ENCODE peak calls at places on chromosomes 3 and 15, in nine cellular contexts. One of them, this sample, is unnamed.

GRCh38 chr3:30443756-30444673 is 162.4 kb upstream of the TGFBR2 start:
- DNase-seq in NT2/D1: no peak
- DNase-seq in endothelial cell: no peak
- DNase-seq in ureter: no peak
- DNase-seq in HuH-7: no peak
- DNase-seq in HTR-8/SVneo: peak
- DNase-seq in mesenteric fat pad: no peak
- DNase-seq in iris pigment epithelial cell: peak
- DNase-seq in activated CD4-positive, alpha-beta T cell treated with anti-CD3 and anti-CD28 coated beads, Interleukin-2, amount 10 ng/mL, durations not matched to agents 7 days and 5 days: no peak
- DNase-seq in this sample: no peak

GRCh38 chr15:52787549-52788098 is 2.5 kb downstream of the ONECUT1 start:
- DNase-seq in ureter: no peak
- DNase-seq in activated CD4-positive, alpha-beta T cell treated with anti-CD3 and anti-CD28 coated beads, Interleukin-2, amount 10 ng/mL, durations not matched to agents 7 days and 5 days: no peak
- DNase-seq in NT2/D1: no peak
- DNase-seq in iris pigment epithelial cell: no peak
- DNase-seq in endothelial cell: no peak
- DNase-seq in mesenteric fat pad: no peak
- DNase-seq in HuH-7: peak
- DNase-seq in HTR-8/SVneo: no peak
- DNase-seq in this sample: no peak

GRCh38 chr3:21170964-21171363 is 580.0 kb downstream of the ZNF385D start:
- DNase-seq in iris pigment epithelial cell: peak
- DNase-seq in HTR-8/SVneo: no peak
- DNase-seq in ureter: no peak
- DNase-seq in HuH-7: peak
- DNase-seq in NT2/D1: peak
- DNase-seq in mesenteric fat pad: no peak
- DNase-seq in activated CD4-positive, alpha-beta T cell treated with anti-CD3 and anti-CD28 coated beads, Interleukin-2, amount 10 ng/mL, durations not matched to agents 7 days and 5 days: no peak
- DNase-seq in endothelial cell: peak
- DNase-seq in this sample: no peak

GRCh38 chr3:141094851-141095545 is 43.9 kb downstream of the SPSB4 start:
- DNase-seq in NT2/D1: no peak
- DNase-seq in endothelial cell: no peak
- DNase-seq in ureter: peak
- DNase-seq in HuH-7: no peak
- DNase-seq in activated CD4-positive, alpha-beta T cell treated with anti-CD3 and anti-CD28 coated beads, Interleukin-2, amount 10 ng/mL, durations not matched to agents 7 days and 5 days: no peak
- DNase-seq in iris pigment epithelial cell: peak
- DNase-seq in HTR-8/SVneo: no peak
- DNase-seq in mesenteric fat pad: peak
- DNase-seq in this sample: no peak

GRCh38 chr3:69014022-69014580 is 617 bp upstream of the EOGT start:
- DNase-seq in ureter: no peak
- DNase-seq in HuH-7: no peak
- DNase-seq in HTR-8/SVneo: no peak
- DNase-seq in activated CD4-positive, alpha-beta T cell treated with anti-CD3 and anti-CD28 coated beads, Interleukin-2, amount 10 ng/mL, durations not matched to agents 7 days and 5 days: no peak
- DNase-seq in endothelial cell: no peak
- DNase-seq in NT2/D1: no peak
- DNase-seq in iris pigment epithelial cell: peak
- DNase-seq in mesenteric fat pad: no peak
- DNase-seq in this sample: no peak

GRCh38 chr3:64291956-64292355 is 66.7 kb upstream of the PRICKLE2 start:
- DNase-seq in ureter: no peak
- DNase-seq in endothelial cell: no peak
- DNase-seq in HTR-8/SVneo: no peak
- DNase-seq in NT2/D1: no peak
- DNase-seq in HuH-7: no peak
- DNase-seq in iris pigment epithelial cell: peak
- DNase-seq in mesenteric fat pad: no peak
- DNase-seq in activated CD4-positive, alpha-beta T cell treated with anti-CD3 and anti-CD28 coated beads, Interleukin-2, amount 10 ng/mL, durations not matched to agents 7 days and 5 days: no peak
- DNase-seq in this sample: no peak

GRCh38 chr3:155492841-155493240 is 199.4 kb upstream of the STRIT1 start:
- DNase-seq in mesenteric fat pad: no peak
- DNase-seq in endothelial cell: no peak
- DNase-seq in HTR-8/SVneo: no peak
- DNase-seq in activated CD4-positive, alpha-beta T cell treated with anti-CD3 and anti-CD28 coated beads, Interleukin-2, amount 10 ng/mL, durations not matched to agents 7 days and 5 days: no peak
- DNase-seq in NT2/D1: no peak
- DNase-seq in iris pigment epithelial cell: no peak
- DNase-seq in HuH-7: no peak
- DNase-seq in ureter: no peak
- DNase-seq in this sample: no peak

GRCh38 chr15:59138243-59138642 is 33.3 kb downstream of the CCNB2 start:
- DNase-seq in activated CD4-positive, alpha-beta T cell treated with anti-CD3 and anti-CD28 coated beads, Interleukin-2, amount 10 ng/mL, durations not matched to agents 7 days and 5 days: peak
- DNase-seq in endothelial cell: peak
- DNase-seq in HuH-7: peak
- DNase-seq in HTR-8/SVneo: peak
- DNase-seq in iris pigment epithelial cell: peak
- DNase-seq in mesenteric fat pad: no peak
- DNase-seq in NT2/D1: peak
- DNase-seq in ureter: no peak
- DNase-seq in this sample: no peak

GRCh38 chr3:147507638-147508286 is 98.6 kb downstream of the ZIC1 start:
- DNase-seq in ureter: no peak
- DNase-seq in HuH-7: no peak
- DNase-seq in activated CD4-positive, alpha-beta T cell treated with anti-CD3 and anti-CD28 coated beads, Interleukin-2, amount 10 ng/mL, durations not matched to agents 7 days and 5 days: no peak
- DNase-seq in endothelial cell: no peak
- DNase-seq in mesenteric fat pad: no peak
- DNase-seq in NT2/D1: no peak
- DNase-seq in iris pigment epithelial cell: peak
- DNase-seq in HTR-8/SVneo: no peak
- DNase-seq in this sample: no peak

GRCh38 chr3:156781310-156782230 is 44.6 kb upstream of the LEKR1 start:
- DNase-seq in mesenteric fat pad: no peak
- DNase-seq in ureter: no peak
- DNase-seq in HuH-7: no peak
- DNase-seq in endothelial cell: no peak
- DNase-seq in NT2/D1: no peak
- DNase-seq in HTR-8/SVneo: no peak
- DNase-seq in iris pigment epithelial cell: peak
- DNase-seq in activated CD4-positive, alpha-beta T cell treated with anti-CD3 and anti-CD28 coated beads, Interleukin-2, amount 10 ng/mL, durations not matched to agents 7 days and 5 days: no peak
- DNase-seq in this sample: no peak

GRCh38 chr3:126342211-126342610 is 15.0 kb downstream of the KLF15 start:
- DNase-seq in HuH-7: no peak
- DNase-seq in activated CD4-positive, alpha-beta T cell treated with anti-CD3 and anti-CD28 coated beads, Interleukin-2, amount 10 ng/mL, durations not matched to agents 7 days and 5 days: no peak
- DNase-seq in HTR-8/SVneo: no peak
- DNase-seq in iris pigment epithelial cell: no peak
- DNase-seq in mesenteric fat pad: peak
- DNase-seq in ureter: peak
- DNase-seq in endothelial cell: no peak
- DNase-seq in NT2/D1: no peak
- DNase-seq in this sample: no peak

GRCh38 chr3:87674397-87675161 is 384.2 kb downstream of the CGGBP1 start:
- DNase-seq in NT2/D1: no peak
- DNase-seq in endothelial cell: no peak
- DNase-seq in iris pigment epithelial cell: no peak
- DNase-seq in activated CD4-positive, alpha-beta T cell treated with anti-CD3 and anti-CD28 coated beads, Interleukin-2, amount 10 ng/mL, durations not matched to agents 7 days and 5 days: no peak
- DNase-seq in HuH-7: no peak
- DNase-seq in ureter: no peak
- DNase-seq in mesenteric fat pad: no peak
- DNase-seq in HTR-8/SVneo: no peak
- DNase-seq in this sample: no peak

GRCh38 chr3:192655627-192656026 is 71.7 kb downstream of the FGF12 start:
- DNase-seq in NT2/D1: no peak
- DNase-seq in HuH-7: no peak
- DNase-seq in iris pigment epithelial cell: no peak
- DNase-seq in activated CD4-positive, alpha-beta T cell treated with anti-CD3 and anti-CD28 coated beads, Interleukin-2, amount 10 ng/mL, durations not matched to agents 7 days and 5 days: no peak
- DNase-seq in ureter: no peak
- DNase-seq in endothelial cell: no peak
- DNase-seq in mesenteric fat pad: no peak
- DNase-seq in HTR-8/SVneo: no peak
- DNase-seq in this sample: no peak

GRCh38 chr15:33639051-33639450 is 328.3 kb downstream of the RYR3 start:
- DNase-seq in ureter: no peak
- DNase-seq in endothelial cell: no peak
- DNase-seq in HuH-7: no peak
- DNase-seq in NT2/D1: no peak
- DNase-seq in iris pigment epithelial cell: no peak
- DNase-seq in activated CD4-positive, alpha-beta T cell treated with anti-CD3 and anti-CD28 coated beads, Interleukin-2, amount 10 ng/mL, durations not matched to agents 7 days and 5 days: no peak
- DNase-seq in HTR-8/SVneo: no peak
- DNase-seq in mesenteric fat pad: no peak
- DNase-seq in this sample: no peak

GRCh38 chr15:44069489-44069888 is 125.6 kb downstream of the FRMD5 start:
- DNase-seq in NT2/D1: no peak
- DNase-seq in HTR-8/SVneo: no peak
- DNase-seq in mesenteric fat pad: no peak
- DNase-seq in iris pigment epithelial cell: no peak
- DNase-seq in activated CD4-positive, alpha-beta T cell treated with anti-CD3 and anti-CD28 coated beads, Interleukin-2, amount 10 ng/mL, durations not matched to agents 7 days and 5 days: no peak
- DNase-seq in HuH-7: no peak
- DNase-seq in ureter: no peak
- DNase-seq in endothelial cell: no peak
- DNase-seq in this sample: no peak

GRCh38 chr3:124611520-124611919 is 118.7 kb upstream of the UMPS start:
- DNase-seq in activated CD4-positive, alpha-beta T cell treated with anti-CD3 and anti-CD28 coated beads, Interleukin-2, amount 10 ng/mL, durations not matched to agents 7 days and 5 days: no peak
- DNase-seq in iris pigment epithelial cell: no peak
- DNase-seq in HuH-7: peak
- DNase-seq in HTR-8/SVneo: no peak
- DNase-seq in NT2/D1: no peak
- DNase-seq in ureter: no peak
- DNase-seq in mesenteric fat pad: no peak
- DNase-seq in endothelial cell: no peak
- DNase-seq in this sample: no peak

GRCh38 chr3:64888165-64888564 is 200.4 kb upstream of the ADAMTS9 start:
- DNase-seq in endothelial cell: no peak
- DNase-seq in iris pigment epithelial cell: peak
- DNase-seq in HTR-8/SVneo: no peak
- DNase-seq in ureter: no peak
- DNase-seq in mesenteric fat pad: no peak
- DNase-seq in NT2/D1: no peak
- DNase-seq in HuH-7: no peak
- DNase-seq in activated CD4-positive, alpha-beta T cell treated with anti-CD3 and anti-CD28 coated beads, Interleukin-2, amount 10 ng/mL, durations not matched to agents 7 days and 5 days: no peak
- DNase-seq in this sample: no peak

GRCh38 chr3:143538577-143538981 is 309.7 kb downstream of the SLC9A9 start:
- DNase-seq in ureter: no peak
- DNase-seq in activated CD4-positive, alpha-beta T cell treated with anti-CD3 and anti-CD28 coated beads, Interleukin-2, amount 10 ng/mL, durations not matched to agents 7 days and 5 days: no peak
- DNase-seq in NT2/D1: no peak
- DNase-seq in endothelial cell: no peak
- DNase-seq in iris pigment epithelial cell: peak
- DNase-seq in HTR-8/SVneo: no peak
- DNase-seq in mesenteric fat pad: no peak
- DNase-seq in HuH-7: no peak
- DNase-seq in this sample: no peak

GRCh38 chr3:194900886-194901522 is 215.3 kb downstream of the FAM43A start:
- DNase-seq in activated CD4-positive, alpha-beta T cell treated with anti-CD3 and anti-CD28 coated beads, Interleukin-2, amount 10 ng/mL, durations not matched to agents 7 days and 5 days: no peak
- DNase-seq in HTR-8/SVneo: no peak
- DNase-seq in ureter: no peak
- DNase-seq in HuH-7: no peak
- DNase-seq in mesenteric fat pad: peak
- DNase-seq in NT2/D1: no peak
- DNase-seq in endothelial cell: no peak
- DNase-seq in iris pigment epithelial cell: no peak
- DNase-seq in this sample: no peak

GRCh38 chr3:133669949-133670524 is 8.3 kb upstream of the TOPBP1 start:
- DNase-seq in ureter: no peak
- DNase-seq in HTR-8/SVneo: no peak
- DNase-seq in endothelial cell: no peak
- DNase-seq in iris pigment epithelial cell: no peak
- DNase-seq in NT2/D1: no peak
- DNase-seq in HuH-7: peak
- DNase-seq in mesenteric fat pad: no peak
- DNase-seq in activated CD4-positive, alpha-beta T cell treated with anti-CD3 and anti-CD28 coated beads, Interleukin-2, amount 10 ng/mL, durations not matched to agents 7 days and 5 days: no peak
- DNase-seq in this sample: no peak

GRCh38 chr15:101804375-101804774 is 1.1 kb downstream of the OR4F6 start:
- DNase-seq in ureter: no peak
- DNase-seq in activated CD4-positive, alpha-beta T cell treated with anti-CD3 and anti-CD28 coated beads, Interleukin-2, amount 10 ng/mL, durations not matched to agents 7 days and 5 days: no peak
- DNase-seq in NT2/D1: no peak
- DNase-seq in HuH-7: no peak
- DNase-seq in HTR-8/SVneo: no peak
- DNase-seq in endothelial cell: no peak
- DNase-seq in mesenteric fat pad: no peak
- DNase-seq in iris pigment epithelial cell: no peak
- DNase-seq in this sample: no peak

GRCh38 chr3:183253961-183254815 is 1.1 kb downstream of the B3GNT5 start:
- DNase-seq in HuH-7: peak
- DNase-seq in activated CD4-positive, alpha-beta T cell treated with anti-CD3 and anti-CD28 coated beads, Interleukin-2, amount 10 ng/mL, durations not matched to agents 7 days and 5 days: no peak
- DNase-seq in ureter: no peak
- DNase-seq in HTR-8/SVneo: peak
- DNase-seq in endothelial cell: peak
- DNase-seq in mesenteric fat pad: no peak
- DNase-seq in NT2/D1: no peak
- DNase-seq in iris pigment epithelial cell: peak
- DNase-seq in this sample: no peak

This sample was measured in vagina.